ENCODE peak calls at places on chromosomes 3 and 15, in four cellular contexts. J is fibroblast of mammary gland, Y is GM13977, V is pancreas. O is an unnamed sample.
A peak's percentile ranks its signal among the peaks of the same experiment; 100 is the strongest.

GRCh38 chr3:131036200-131036816 is 9.6 kb downstream of the NEK11 start:
- DNase-seq in J (peak; percentile 88), Y (no peak), V (no peak), O (no peak)

GRCh38 chr15:44033894-44034293 is 161.2 kb downstream of the FRMD5 start:
- DNase-seq in J (peak; percentile 77), Y (no peak), V (peak; percentile 31), O (no peak)

GRCh38 chr15:80010131-80010673 is 39.2 kb upstream of the BCL2A1 start:
- DNase-seq in J (peak; percentile 62), Y (no peak), V (no peak), O (no peak)

GRCh38 chr15:63604281-63604680 is 7.1 kb downstream of the FBXL22 start:
- DNase-seq in J (no peak), Y (no peak), V (no peak), O (no peak)

GRCh38 chr15:100895721-100896120 is 16.1 kb downstream of the ALDH1A3 start:
- DNase-seq in J (no peak), Y (no peak), V (no peak), O (no peak)

GRCh38 chr3:51678685-51679084 is 7.6 kb downstream of the TEX264 start:
- DNase-seq in J (no peak), Y (no peak), V (no peak), O (no peak)

GRCh38 chr3:148863814-148864213 is 1.3 kb upstream of the CPA3 start:
- DNase-seq in J (no peak), Y (no peak), V (no peak), O (no peak)

GRCh38 chr3:132399054-132399929 is 18.0 kb upstream of the DNAJC13 start:
- DNase-seq in J (peak; percentile 69), Y (peak; percentile 74), V (no peak), O (no peak)

GRCh38 chr3:154132777-154133375 is 11.7 kb downstream of the ARHGEF26 start:
- DNase-seq in J (peak; percentile 17), Y (no peak), V (no peak), O (no peak)

GRCh38 chr3:194434503-194434902 is 35.4 kb upstream of the GP5 start:
- DNase-seq in J (no peak), Y (no peak), V (no peak), O (no peak)

GRCh38 chr3:21942328-21942727 is 191.3 kb upstream of the ZNF385D start:
- DNase-seq in J (peak; percentile 85), Y (no peak), V (no peak), O (no peak)

GRCh38 chr3:175914785-175915184 is 1055.7 kb downstream of the NAALADL2 start:
- DNase-seq in J (peak; percentile 16), Y (no peak), V (no peak), O (no peak)

GRCh38 chr3:27342279-27342678 is 26.9 kb downstream of the NEK10 start:
- DNase-seq in J (no peak), Y (no peak), V (no peak), O (no peak)

GRCh38 chr15:48250640-48251076 is 44.6 kb downstream of the SLC12A1 start:
- DNase-seq in J (peak; percentile 84), Y (peak; percentile 60), V (no peak), O (peak; percentile 43)

GRCh38 chr3:112499328-112499727 is at the start of gene BTLA:
- DNase-seq in J (no peak), Y (no peak), V (no peak), O (no peak)

GRCh38 chr15:68328485-68328884 is 50.9 kb downstream of the FEM1B start:
- DNase-seq in J (no peak), Y (no peak), V (no peak), O (no peak)

DNA sequence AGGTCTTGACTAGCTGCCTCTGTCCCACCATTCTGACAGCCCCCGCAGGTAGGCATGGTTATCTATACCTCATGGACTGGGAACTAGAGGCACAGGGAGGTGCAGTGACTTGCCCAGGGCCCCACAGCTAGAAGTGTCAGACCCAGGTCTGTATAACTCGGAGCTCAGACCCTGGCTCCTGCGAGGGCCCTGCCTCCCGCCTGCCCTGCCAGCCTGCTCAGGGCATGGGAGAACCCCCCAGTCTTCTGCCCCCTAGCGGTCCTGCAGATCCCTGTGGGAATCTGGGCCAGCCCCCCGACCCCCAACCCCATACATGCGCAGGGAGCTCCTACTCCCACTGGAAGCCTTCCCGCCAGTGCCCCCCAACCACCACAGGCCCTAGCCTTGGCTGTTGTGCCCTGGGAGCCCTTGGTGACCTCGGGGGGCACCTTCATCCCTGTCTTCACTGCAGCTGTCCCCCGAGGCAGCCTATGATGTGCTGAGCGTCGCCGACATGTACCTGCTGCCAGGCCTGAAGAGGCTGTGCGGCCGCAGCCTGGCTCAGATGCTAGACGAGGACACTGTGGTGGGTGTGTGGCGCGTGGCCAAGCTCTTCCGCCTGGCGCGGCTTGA is 6.9 kb downstream of the ABTB1 start:
- DNase-seq in J (no peak), Y (no peak), V (peak; percentile 20), O (no peak)
- TF ChIP-seq CTCF in J (peak; percentile 20), Y (peak; percentile 21), V (no peak), O (peak; percentile 22)

GRCh38 chr3:23062582-23062981 is 140.5 kb upstream of the UBE2E2 start:
- DNase-seq in J (no peak), Y (no peak), V (no peak), O (no peak)
- TF ChIP-seq CTCF in J (no peak), Y (no peak), V (no peak), O (no peak)

GRCh38 chr3:44077267-44077666 is 164.4 kb upstream of the TOPAZ1 start:
- DNase-seq in J (no peak), Y (no peak), V (no peak), O (no peak)
- TF ChIP-seq CTCF in J (peak; percentile 19), Y (peak; percentile 43), V (no peak), O (no peak)

DNA sequence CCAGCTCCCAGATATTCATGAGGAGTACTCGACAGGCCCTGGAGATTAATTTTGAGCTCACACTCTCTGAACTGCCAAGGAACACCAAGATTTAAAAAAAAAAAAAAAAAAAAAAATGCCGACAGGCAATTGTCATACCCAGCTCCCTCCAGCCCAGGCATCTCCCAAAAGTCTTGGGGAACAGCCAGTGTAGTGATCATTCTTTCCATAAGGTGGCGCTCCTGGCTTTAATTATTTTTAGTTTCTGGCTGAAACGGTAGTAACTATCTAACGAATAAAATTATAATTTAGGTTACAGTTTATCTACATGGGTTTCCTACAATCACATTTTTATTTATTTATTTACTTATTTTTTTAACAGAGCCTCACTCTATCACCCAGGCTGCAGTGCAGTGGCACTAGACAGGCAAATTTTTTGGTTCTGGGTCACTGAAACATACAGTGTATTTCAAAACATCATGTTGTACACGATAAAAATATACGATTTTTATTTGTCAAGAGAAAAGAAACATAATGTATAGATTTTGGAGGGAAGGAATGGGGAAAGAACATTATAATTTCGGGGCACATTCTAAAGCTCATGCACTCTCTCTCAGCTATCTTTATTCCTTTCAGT is 157.3 kb downstream of the ADAMTS9 start:
- DNase-seq in J (peak; percentile 62), Y (peak; percentile 23), V (peak; percentile 26), O (peak; percentile 54)
- TF ChIP-seq CTCF in J (peak; percentile 71), Y (peak; percentile 46), V (peak; percentile 59), O (peak; percentile 87)

DNA sequence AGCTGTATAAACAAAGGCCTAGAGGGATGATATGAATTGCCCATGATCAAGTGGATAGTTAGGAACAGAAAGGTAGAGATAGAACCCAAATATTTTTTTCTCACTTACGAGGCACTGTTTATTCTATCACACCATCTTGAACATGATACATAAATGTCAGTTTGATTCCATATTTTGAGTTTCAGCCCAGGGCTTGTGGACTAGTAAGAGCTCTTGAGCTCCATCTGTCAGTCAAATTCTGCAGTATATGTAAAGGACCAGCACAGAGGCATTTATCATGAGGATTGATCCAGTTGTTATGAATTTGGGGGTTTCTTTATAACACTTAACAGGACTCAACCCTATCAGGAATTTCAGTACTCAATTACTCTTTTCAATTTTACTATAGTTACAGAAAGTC is 4.8 kb downstream of the SLC27A2 start:
- DNase-seq in J (no peak), Y (no peak), V (no peak), O (no peak)
- TF ChIP-seq CTCF in J (no peak), Y (no peak), V (no peak), O (no peak)

DNA sequence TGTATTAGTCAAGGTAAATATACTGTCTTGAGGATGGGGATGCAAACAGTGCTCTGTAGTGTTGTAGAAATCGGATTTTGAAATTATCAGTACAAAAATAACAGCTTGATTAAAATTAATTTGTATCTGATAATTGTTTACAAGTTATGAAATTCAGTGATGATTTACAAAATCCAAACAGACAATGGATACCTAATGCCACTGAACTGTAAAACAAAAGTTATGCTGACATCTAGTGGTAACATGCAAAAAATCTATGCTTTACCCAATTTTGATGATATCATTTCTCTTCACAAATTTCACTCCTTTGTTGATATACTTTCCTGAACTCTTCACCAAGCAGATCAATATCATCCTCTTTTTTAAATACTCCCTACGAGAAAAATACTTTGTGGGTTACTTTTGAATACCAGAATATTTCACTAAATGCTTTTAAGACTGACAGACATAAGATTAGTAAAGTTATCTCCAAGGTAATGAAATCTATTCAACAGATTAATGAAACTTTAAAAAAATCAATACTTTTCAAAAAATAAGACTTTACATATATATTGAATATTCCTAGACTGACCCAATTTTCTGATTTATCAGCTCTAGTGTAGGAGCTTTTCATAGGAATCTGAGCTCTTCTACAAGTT is 36.0 kb downstream of the MNS1 start:
- DNase-seq in J (peak; percentile 51), Y (peak; percentile 26), V (no peak), O (no peak)
- TF ChIP-seq CTCF in J (peak; percentile 58), Y (peak; percentile 48), V (no peak), O (peak; percentile 55)

GRCh38 chr15:72117698-72118399 is at the start of gene MYO9A:
- DNase-seq in J (peak; percentile 98), Y (peak; percentile 98), V (peak; percentile 97), O (peak; percentile 97)
- TF ChIP-seq CTCF in J (no peak), Y (peak; percentile 20), V (no peak), O (no peak)

O was measured in glutamatergic neuron.